ENCODE peak calls at places on chromosomes 6 and 20, in six cellular contexts. S is dermis microvascular lymphatic vessel endothelial cell, X is NCI-H1417, L is transverse colon, O is heart right ventricle, C is HFF-Myc. N is an unnamed sample.

GRCh38 chr6:141969201-141969600 is 163.5 kb upstream of the GJE1 start:
- DNase-seq in L (no peak), C (no peak), S (no peak), X (no peak), O (no peak), N (no peak)

GRCh38 chr6:85464260-85464644 is 14.4 kb downstream of the NT5E start:
- DNase-seq in S (peak; percentile 96), L (no peak), X (no peak), C (peak; percentile 97), O (no peak), N (peak; percentile 50)

GRCh38 chr6:113999284-113999683 is 28.3 kb upstream of the HDAC2 start:
- DNase-seq in L (no peak), S (no peak), O (no peak), X (no peak), C (no peak), N (no peak)

GRCh38 chr20:6142348-6142993 is 19.6 kb upstream of the FERMT1 start:
- DNase-seq in O (no peak), L (peak; percentile 52), C (peak; percentile 54), X (peak; percentile 85), S (peak; percentile 65), N (peak; percentile 34)

GRCh38 chr20:59819496-59820203 is 113.8 kb downstream of the SYCP2 start:
- DNase-seq in C (no peak), S (no peak), L (no peak), O (no peak), X (no peak), N (no peak)

GRCh38 chr20:420721-421574 is 12.8 kb downstream of the RBCK1 start:
- DNase-seq in C (no peak), X (peak; percentile 10), L (peak; percentile 92), S (no peak), O (no peak), N (no peak)

GRCh38 chr6:53306819-53307347 is 41.9 kb downstream of the ELOVL5 start:
- DNase-seq in S (peak; percentile 56), O (no peak), L (no peak), X (no peak), C (no peak), N (peak; percentile 15)

GRCh38 chr20:17530153-17530552 is 1.0 kb downstream of the BFSP1 start:
- DNase-seq in X (no peak), L (no peak), C (no peak), S (no peak), O (no peak), N (no peak)

GRCh38 chr6:89007209-89008001 is 44.0 kb upstream of the RNGTT start:
- DNase-seq in C (no peak), L (no peak), X (peak; percentile 53), O (no peak), S (peak; percentile 2), N (no peak)

GRCh38 chr6:1381397-1382330 is 7.7 kb upstream of the FOXF2 start:
- DNase-seq in S (peak; percentile 26), L (peak; percentile 49), C (no peak), O (peak; percentile 55), X (peak; percentile 61), N (peak; percentile 64)

GRCh38 chr20:31604567-31605030 is 490 bp upstream of the ID1 start:
- DNase-seq in C (no peak), S (no peak), O (no peak), L (no peak), X (no peak), N (no peak)

N was measured in stimulated activated naive CD8-positive, alpha-beta T cell treated with anti-CD3 and anti-CD28 coated beads, Interleukin-15, amount 100 ng/mL, for 72 hours.